ENCODE peak calls at places on chromosomes 16 and 17, in four cellular contexts. D is non-pigmented ciliary epithelial cell, V is NCI-H2081 treated with DMSO at 0.1 percent for 48 hours, P is cerebellar nuclear complex. Q is an unnamed sample.

GRCh38 chr16:72997141-72997542 is 50.8 kb downstream of the ZFHX3 start:
- DNase-seq in D (no peak), V (no peak), P (no peak), Q (no peak)

GRCh38 chr17:72946696-72947095 is 145.8 kb downstream of the SLC39A11 start:
- DNase-seq in D (no peak), V (no peak), P (no peak), Q (no peak)

GRCh38 chr17:79095345-79096055 is 20.9 kb downstream of the ENGASE start:
- DNase-seq in D (no peak), V (no peak), P (no peak), Q (no peak)

GRCh38 chr17:40548491-40548981 is 16.7 kb downstream of the CCR7 start:
- DNase-seq in D (no peak), V (no peak), P (no peak), Q (no peak)

GRCh38 chr16:87582966-87583325 is 19.4 kb upstream of the JPH3 start:
- DNase-seq in D (no peak), V (no peak), P (no peak), Q (no peak)

GRCh38 chr16:67857547-67858233 is 10.2 kb upstream of the CENPT start:
- DNase-seq in D (peak), V (peak), P (no peak), Q (peak)

GRCh38 chr16:67714522-67714921 is 4.6 kb downstream of the GFOD2 start:
- DNase-seq in D (no peak), V (no peak), P (no peak), Q (no peak)

GRCh38 chr17:73430848-73431247 is 119.0 kb upstream of the CDC42EP4 start:
- DNase-seq in D (no peak), V (peak), P (peak), Q (no peak)

GRCh38 chr16:85870159-85870558 is 28.8 kb upstream of the IRF8 start:
- DNase-seq in D (no peak), V (no peak), P (no peak), Q (no peak)

GRCh38 chr17:45293413-45294211 is 23.2 kb downstream of the MAP3K14 start:
- DNase-seq in D (peak), V (no peak), P (no peak), Q (no peak)

GRCh38 chr17:57114085-57114673 is 29.1 kb downstream of the AKAP1 start:
- DNase-seq in D (no peak), V (no peak), P (no peak), Q (no peak)

GRCh38 chr16:12735805-12736204 is 67.9 kb downstream of the CPPED1 start:
- DNase-seq in D (no peak), V (no peak), P (no peak), Q (no peak)

GRCh38 chr16:20741555-20742285 is at the start of gene THUMPD1:
- DNase-seq in D (peak), V (peak), P (peak), Q (peak)

GRCh38 chr16:11689031-11689840 is 21.0 kb downstream of the SNN start:
- DNase-seq in D (no peak), V (no peak), P (no peak), Q (no peak)

GRCh38 chr17:83100220-83100852 is 20.9 kb downstream of the METRNL start:
- DNase-seq in D (no peak), V (no peak), P (no peak), Q (no peak)

GRCh38 chr16:87457051-87457611 is 35.7 kb downstream of the ZCCHC14 start:
- DNase-seq in D (no peak), V (no peak), P (no peak), Q (no peak)

GRCh38 chr17:70865993-70866804 is 696.9 kb downstream of the KCNJ2 start:
- DNase-seq in D (no peak), V (no peak), P (no peak), Q (no peak)

GRCh38 chr17:82333279-82334171 is at the start of gene SECTM1:
- DNase-seq in D (no peak), V (no peak), P (no peak), Q (no peak)

GRCh38 chr16:31333686-31334649 is 21.0 kb upstream of the ITGAX start:
- DNase-seq in D (no peak), V (no peak), P (peak), Q (peak)

GRCh38 chr17:63496663-63497400 is 20.0 kb downstream of the ACE start:
- DNase-seq in D (no peak), V (no peak), P (no peak), Q (no peak)

GRCh38 chr17:76566613-76566943 is 19.1 kb downstream of the ST6GALNAC2 start:
- DNase-seq in D (no peak), V (no peak), P (no peak), Q (no peak)

GRCh38 chr17:56737741-56738161 is 96.0 kb downstream of the C17orf67 start:
- DNase-seq in D (no peak), V (no peak), P (no peak), Q (no peak)

GRCh38 chr17:930258-930657 is 49.3 kb downstream of the NXN start:
- DNase-seq in D (no peak), V (no peak), P (no peak), Q (no peak)

GRCh38 chr17:57785032-57785431 is 39.9 kb upstream of the CCDC182 start:
- DNase-seq in D (no peak), V (no peak), P (no peak), Q (no peak)

GRCh38 chr16:11392041-11392581 is 46.9 kb downstream of the RMI2 start:
- DNase-seq in D (no peak), V (no peak), P (no peak), Q (no peak)

GRCh38 chr16:30914849-30915248 is 8.5 kb upstream of the FBXL19 start:
- DNase-seq in D (no peak), V (no peak), P (no peak), Q (no peak)

GRCh38 chr17:62680541-62681052 is 53.1 kb downstream of the MRC2 start:
- DNase-seq in D (no peak), V (no peak), P (no peak), Q (no peak)

GRCh38 chr17:47654991-47655390 is 5.3 kb downstream of the KPNB1 start:
- DNase-seq in D (no peak), V (no peak), P (no peak), Q (no peak)

GRCh38 chr17:77352996-77353395 is 212.2 kb downstream of the SEC14L1 start:
- DNase-seq in D (no peak), V (no peak), P (no peak), Q (peak)

GRCh38 chr17:59409336-59410048 is 78.0 kb downstream of the YPEL2 start:
- DNase-seq in D (no peak), V (no peak), P (no peak), Q (no peak)

GRCh38 chr17:73623247-73623646 is 21.0 kb downstream of the SDK2 start:
- DNase-seq in D (no peak), V (no peak), P (no peak), Q (no peak)

GRCh38 chr17:31595076-31595475 is 203.6 kb downstream of the RAB11FIP4 start:
- DNase-seq in D (no peak), V (no peak), P (no peak), Q (peak)

GRCh38 chr16:87700406-87701065 is 65.2 kb downstream of the KLHDC4 start:
- DNase-seq in D (no peak), V (no peak), P (no peak), Q (no peak)

GRCh38 chr17:8223356-8224063 is 13.1 kb upstream of the AURKB start:
- DNase-seq in D (no peak), V (no peak), P (peak), Q (no peak)